ENCODE peak calls at places on chromosome 2, in seven cellular contexts. P, V, U, G, A, M and F are unnamed samples. For H3K79me1, the result is how much of the 10 kb centered on the place peaks cover.

GRCh38 chr2:26169226-26169625 is 3.7 kb upstream of the GAREM2 start:
- DNase-seq in P (no peak), V (no peak), U (no peak), G (no peak), A (no peak), M (no peak), F (no peak)

GRCh38 chr2:216619411-216620393 is 13.5 kb upstream of the IGFBP2 start:
- DNase-seq in P (no peak), V (no peak), U (peak), G (peak), A (peak), M (peak), F (peak)

GRCh38 chr2:231648579-231649174 is 56.0 kb downstream of the TEX44 start:
- DNase-seq in P (no peak), V (peak), U (peak), G (peak), A (peak), M (peak), F (peak)

GRCh38 chr2:174704647-174705046 is 59.6 kb downstream of the CHRNA1 start:
- DNase-seq in P (no peak), V (peak), U (no peak), G (no peak), A (peak), M (no peak), F (no peak)

GRCh38 chr2:54534625-54535024 is 78.5 kb downstream of the SPTBN1 start:
- DNase-seq in P (no peak), V (no peak), U (no peak), G (no peak), A (no peak), M (no peak), F (no peak)

GRCh38 chr2:3418766-3419165 is 39.3 kb downstream of the TRAPPC12 start:
- DNase-seq in P (no peak), V (no peak), U (no peak), G (no peak), A (no peak), M (no peak), F (no peak)

GRCh38 chr2:218733615-218734021 is 23.0 kb downstream of the TTLL4 start:
- DNase-seq in P (no peak), V (peak), U (peak), G (no peak), A (peak), M (no peak), F (no peak)

GRCh38 chr2:43623052-43623451 is 14.0 kb upstream of the PLEKHH2 start:
- DNase-seq in P (no peak), V (no peak), U (no peak), G (no peak), A (peak), M (no peak), F (no peak)

GRCh38 chr2:15527074-15527739 is 33.9 kb downstream of the NBAS start:
- DNase-seq in P (no peak), V (no peak), U (no peak), G (no peak), A (no peak), M (peak), F (peak)

GRCh38 chr2:30894498-30895119 is 87.4 kb upstream of the CAPN13 start:
- DNase-seq in P (no peak), V (no peak), U (no peak), G (no peak), A (no peak), M (no peak), F (no peak)

GRCh38 chr2:121689356-121689755 is 40.1 kb upstream of the CLASP1 start:
- DNase-seq in P (no peak), V (peak), U (peak), G (no peak), A (peak), M (no peak), F (peak)

GRCh38 chr2:102703748-102704147 is 58.1 kb upstream of the TMEM182 start:
- DNase-seq in P (peak), V (peak), U (peak), G (no peak), A (peak), M (no peak), F (peak)

GRCh38 chr2:157321514-157321913 is 4.1 kb downstream of the ERMN start:
- DNase-seq in P (no peak), V (no peak), U (no peak), G (no peak), A (no peak), M (no peak), F (no peak)

GRCh38 chr2:223114170-223114569 is 62.2 kb downstream of the KCNE4 start:
- DNase-seq in P (no peak), V (no peak), U (no peak), G (no peak), A (no peak), M (no peak), F (no peak)

GRCh38 chr2:136068828-136069227 is 49.1 kb downstream of the CXCR4 start:
- DNase-seq in P (no peak), V (no peak), U (no peak), G (no peak), A (no peak), M (no peak), F (no peak)

GRCh38 chr2:104638795-104639194 is 215.1 kb upstream of the POU3F3 start:
- DNase-seq in P (no peak), V (no peak), U (no peak), G (no peak), A (no peak), M (no peak), F (no peak)

GRCh38 chr2:54476852-54477251 is 20.7 kb downstream of the SPTBN1 start:
- DNase-seq in P (no peak), V (no peak), U (peak), G (no peak), A (no peak), M (no peak), F (no peak)

GRCh38 chr2:43605079-43605655 is 9.3 kb upstream of the THADA start:
- DNase-seq in P (peak), V (peak), U (peak), G (no peak), A (peak), M (peak), F (peak)

GRCh38 chr2:240501531-240501991 is 56.2 kb downstream of the ANKMY1 start:
- DNase-seq in P (no peak), V (no peak), U (no peak), G (no peak), A (no peak), M (peak), F (no peak)

GRCh38 chr2:235244497-235245215 is 249.2 kb upstream of the AGAP1 start:
- DNase-seq in P (no peak), V (no peak), U (peak), G (no peak), A (peak), M (no peak), F (no peak)

GRCh38 chr2:218773881-218774280 is 8.1 kb upstream of the CYP27A1 start:
- DNase-seq in P (no peak), V (no peak), U (no peak), G (no peak), A (no peak), M (no peak), F (no peak)

GRCh38 chr2:233198026-233198425 is 53.4 kb upstream of the ATG16L1 start:
- DNase-seq in P (no peak), V (no peak), U (no peak), G (no peak), A (no peak), M (no peak), F (no peak)

GRCh38 chr2:24702800-24703199 is 90.4 kb downstream of the PTRHD1 start:
- DNase-seq in P (no peak), V (peak), U (peak), G (no peak), A (peak), M (no peak), F (peak)

GRCh38 chr2:239307221-239307569 is 93.6 kb downstream of the HDAC4 start:
- DNase-seq in P (no peak), V (no peak), U (no peak), G (no peak), A (no peak), M (no peak), F (no peak)

GRCh38 chr2:215960825-215961224 is 52.5 kb downstream of the MREG start:
- DNase-seq in P (no peak), V (no peak), U (no peak), G (no peak), A (no peak), M (no peak), F (no peak)

GRCh38 chr2:136696438-136696837 is 68.9 kb upstream of the THSD7B start:
- DNase-seq in P (no peak), V (no peak), U (no peak), G (no peak), A (no peak), M (no peak), F (peak)

GRCh38 chr2:126852361-126852760 is 46.3 kb upstream of the TEX51 start:
- DNase-seq in P (no peak), V (no peak), U (no peak), G (no peak), A (peak), M (no peak), F (no peak)

GRCh38 chr2:55049794-55050132 is 488 bp downstream of the RTN4 start:
- DNase-seq in P (no peak), V (no peak), U (no peak), G (no peak), A (no peak), M (no peak), F (no peak)

GRCh38 chr2:98026927-98027522 is 31.3 kb upstream of the TMEM131 start:
- DNase-seq in P (no peak), V (peak), U (no peak), G (peak), A (no peak), M (no peak), F (no peak)

GRCh38 chr2:192969055-192969454 is 774.3 kb upstream of the TMEFF2 start:
- DNase-seq in P (no peak), V (no peak), U (no peak), G (no peak), A (peak), M (no peak), F (peak)
- H2AK5ac ChIP-seq in P (no peak), V (no peak), U (no peak), G (no peak), A (no peak), M (no peak), F (no peak)

GRCh38 chr2:149575277-149575676 is 12.3 kb downstream of the MMADHC start:
- DNase-seq in P (no peak), V (no peak), U (no peak), G (no peak), A (no peak), M (no peak), F (no peak)

GRCh38 chr2:149577269-149577668 is 10.3 kb downstream of the MMADHC start:
- DNase-seq in P (no peak), V (no peak), U (no peak), G (no peak), A (no peak), M (no peak), F (no peak)

GRCh38 chr2:149572102-149572953 is 15.2 kb downstream of the MMADHC start:
- DNase-seq in P (no peak), V (no peak), U (no peak), G (no peak), A (no peak), M (no peak), F (no peak)

GRCh38 chr2:149575742-149576141 is 11.8 kb downstream of the MMADHC start:
- DNase-seq in P (no peak), V (no peak), U (no peak), G (no peak), A (no peak), M (no peak), F (no peak)

GRCh38 chr2:149573760-149574159 is 13.8 kb downstream of the MMADHC start:
- DNase-seq in P (no peak), V (peak), U (peak), G (no peak), A (no peak), M (no peak), F (no peak)
- H2BK5ac ChIP-seq in P (no peak), V (no peak), U (no peak), G (no peak), A (no peak), M (no peak), F (no peak)

GRCh38 chr2:27378096-27378808 is 2.3 kb downstream of the ZNF513 start:
- DNase-seq in P (no peak), V (no peak), U (no peak), G (peak), A (no peak), M (peak), F (no peak)
- H3K79me1 ChIP-seq in P (under half), V (under half), U (half or more), G (under half), A (under half), M (under half), F (under half)

DNA sequence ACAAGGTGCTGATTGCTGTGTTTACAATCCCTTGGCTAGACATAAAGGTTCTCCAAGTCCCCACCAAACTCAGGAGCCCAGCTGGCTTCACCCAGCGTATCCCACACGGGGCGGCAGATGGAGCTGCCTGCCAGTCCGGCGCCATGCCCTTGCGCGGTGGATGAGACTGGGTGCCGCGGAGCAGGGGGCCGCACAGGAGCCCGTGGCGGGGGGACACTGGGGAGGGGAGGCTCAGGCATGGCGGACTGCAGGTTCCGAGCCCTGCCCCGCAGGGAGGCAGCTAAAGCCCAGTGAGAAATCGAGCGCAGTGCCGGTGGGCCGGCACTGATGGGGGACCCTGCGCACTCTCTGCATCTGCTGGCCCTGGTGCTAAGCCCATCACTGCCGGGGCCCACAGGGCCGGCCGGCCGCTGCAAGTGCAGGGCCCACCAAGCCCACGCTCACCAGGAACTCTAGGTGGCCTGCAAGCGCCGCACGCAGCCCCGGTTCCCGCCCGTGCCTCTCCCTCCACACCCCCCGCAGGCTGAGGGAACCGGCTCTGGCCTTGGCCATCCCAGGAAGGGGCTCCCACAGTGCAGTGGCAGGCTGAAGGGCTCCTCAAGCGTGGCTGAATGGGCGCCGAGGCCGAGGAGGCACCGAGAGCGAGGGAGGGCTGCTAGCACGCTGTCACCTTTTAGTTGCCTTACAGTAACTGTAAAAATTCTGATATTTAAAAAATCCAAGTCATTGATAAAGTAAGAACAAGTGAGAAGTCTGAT is 930.0 kb upstream of the FSHR start:
- DNase-seq in P (no peak), V (no peak), U (no peak), G (no peak), A (no peak), M (no peak), F (no peak)
- H2AK5ac ChIP-seq in P (no peak), V (no peak), U (no peak), G (no peak), A (no peak), M (no peak), F (no peak)

DNA sequence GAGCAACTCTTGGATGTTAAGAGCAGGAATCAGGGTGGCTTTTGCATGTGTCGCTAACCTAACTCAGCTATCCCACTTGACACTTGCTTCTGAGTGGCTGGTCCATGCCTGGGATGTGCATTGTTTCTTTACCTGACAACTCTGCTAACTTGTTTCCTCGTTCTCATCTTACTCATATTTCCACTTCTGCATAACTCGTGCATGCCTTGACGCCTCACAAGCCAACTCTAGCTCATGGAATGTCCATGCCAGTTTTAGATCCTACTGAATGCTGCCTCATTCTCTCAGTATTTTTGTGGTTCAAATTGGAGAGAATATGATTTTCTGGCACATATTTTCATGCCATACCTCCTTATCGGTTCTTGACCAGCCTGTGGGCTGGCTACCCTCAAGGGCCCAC is 52.5 kb downstream of the CDCA7 start:
- DNase-seq in P (no peak), V (no peak), U (no peak), G (no peak), A (no peak), M (no peak), F (no peak)
- H2BK5ac ChIP-seq in P (no peak), V (no peak), U (no peak), G (no peak), A (no peak), M (no peak), F (no peak)

GRCh38 chr2:27929916-27930486 is 39.5 kb downstream of the BABAM2 start:
- DNase-seq in P (no peak), V (no peak), U (no peak), G (no peak), A (no peak), M (no peak), F (no peak)

GRCh38 chr2:27931361-27931937 is 40.9 kb downstream of the BABAM2 start:
- DNase-seq in P (no peak), V (no peak), U (no peak), G (no peak), A (no peak), M (no peak), F (no peak)

GRCh38 chr2:27932396-27932795 is 41.9 kb downstream of the BABAM2 start:
- DNase-seq in P (no peak), V (peak), U (peak), G (no peak), A (peak), M (no peak), F (peak)
- H3K79me1 ChIP-seq in P (under half), V (under half), U (under half), G (under half), A (under half), M (under half), F (under half)

DNA sequence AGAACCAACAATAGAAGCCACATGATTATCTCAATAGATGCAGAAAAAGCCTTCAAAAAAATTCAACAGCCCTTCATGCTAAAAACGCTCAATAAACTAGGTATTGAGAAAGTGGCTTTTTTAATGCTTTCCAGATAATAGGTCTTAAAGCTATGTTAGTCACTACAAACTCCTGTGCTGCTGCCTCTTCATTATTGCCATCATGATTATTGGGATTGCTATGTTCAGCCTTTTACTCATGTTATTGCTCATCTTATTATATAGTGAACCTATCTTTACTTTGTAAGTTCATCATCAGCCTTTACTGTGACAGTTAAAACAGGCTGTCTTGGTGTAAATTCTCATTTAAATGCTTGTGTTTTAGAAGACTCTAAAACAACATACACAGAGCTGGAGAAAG is 1557.2 kb upstream of the ZEB2 start:
- DNase-seq in P (no peak), V (no peak), U (peak), G (no peak), A (no peak), M (no peak), F (no peak)
- H2AK5ac ChIP-seq in P (no peak), V (no peak), U (no peak), G (no peak), A (no peak), M (no peak), F (no peak)